ENCODE peak calls at places on chromosomes 11 and 22, in ten cellular contexts. J, D, F, M, P, X, W, O, T and I are unnamed samples.

GRCh38 chr22:32985899-32986772 is 72.0 kb downstream of the SYN3 start:
- DNase-seq in M (peak), J (peak), D (peak), X (peak), W (no peak), T (no peak), O (peak), F (peak), P (peak), I (peak)

GRCh38 chr11:44817207-44817944 is 90.6 kb downstream of the TSPAN18 start:
- DNase-seq in J (no peak), P (no peak), T (no peak), M (no peak), F (no peak), W (no peak), D (no peak), O (no peak), X (no peak), I (no peak)

GRCh38 chr11:9151631-9152030 is 60.2 kb upstream of the SCUBE2 start:
- DNase-seq in M (no peak), F (no peak), O (no peak), W (no peak), D (no peak), T (no peak), P (no peak), X (no peak), J (no peak), I (no peak)

GRCh38 chr11:122342089-122342749 is 226.2 kb upstream of the BLID start:
- DNase-seq in D (no peak), T (no peak), J (no peak), O (no peak), W (no peak), P (peak), M (no peak), X (no peak), F (no peak), I (no peak)

GRCh38 chr22:42962295-42963230 is 52.4 kb downstream of the PACSIN2 start:
- DNase-seq in M (peak), J (peak), F (no peak), T (no peak), D (no peak), P (peak), O (peak), W (no peak), X (no peak), I (no peak)

GRCh38 chr11:43278302-43278956 is 33.4 kb upstream of the API5 start:
- DNase-seq in X (no peak), O (no peak), F (no peak), M (no peak), J (no peak), T (peak), W (no peak), P (peak), D (no peak), I (no peak)

GRCh38 chr11:63767415-63768231 is 952 bp downstream of the ZFTA start:
- DNase-seq in T (no peak), M (no peak), J (no peak), O (peak), F (peak), X (peak), W (peak), D (peak), P (peak), I (peak)

GRCh38 chr11:41457216-41458014 is 2.0 kb downstream of the LRRC4C start:
- DNase-seq in M (no peak), D (no peak), P (no peak), F (no peak), T (no peak), J (no peak), X (no peak), O (no peak), W (no peak), I (no peak)

GRCh38 chr11:65189191-65189590 is 7.5 kb downstream of the CAPN1 start:
- DNase-seq in J (peak), X (peak), T (no peak), M (no peak), P (no peak), D (no peak), W (no peak), O (no peak), F (no peak), I (no peak)

GRCh38 chr11:79244175-79244804 is 196.5 kb downstream of the TENM4 start:
- DNase-seq in T (no peak), P (peak), O (no peak), X (no peak), F (no peak), W (no peak), J (no peak), D (peak), M (no peak), I (peak)
- TF ChIP-seq EP300 in T (no peak), P (peak), O (no peak), X (no peak), F (no peak), W (no peak), J (no peak), D (no peak), M (no peak), I (no peak)

GRCh38 chr11:110478410-110478809 is 48.7 kb downstream of the FDX1 start:
- DNase-seq in J (no peak), F (no peak), D (no peak), W (no peak), T (no peak), O (no peak), X (no peak), M (no peak), P (no peak), I (no peak)

GRCh38 chr11:110481523-110481922 is 51.8 kb downstream of the FDX1 start:
- DNase-seq in P (no peak), T (no peak), F (no peak), O (no peak), M (no peak), D (no peak), W (no peak), J (no peak), X (no peak), I (no peak)

GRCh38 chr11:110479070-110479444 is 49.3 kb downstream of the FDX1 start:
- DNase-seq in F (no peak), D (no peak), T (no peak), O (no peak), W (no peak), J (no peak), P (no peak), X (no peak), M (no peak), I (no peak)

GRCh38 chr11:110474578-110474977 is 44.8 kb downstream of the FDX1 start:
- DNase-seq in P (no peak), J (no peak), O (no peak), X (no peak), D (no peak), M (no peak), W (no peak), T (no peak), F (no peak), I (no peak)

DNA sequence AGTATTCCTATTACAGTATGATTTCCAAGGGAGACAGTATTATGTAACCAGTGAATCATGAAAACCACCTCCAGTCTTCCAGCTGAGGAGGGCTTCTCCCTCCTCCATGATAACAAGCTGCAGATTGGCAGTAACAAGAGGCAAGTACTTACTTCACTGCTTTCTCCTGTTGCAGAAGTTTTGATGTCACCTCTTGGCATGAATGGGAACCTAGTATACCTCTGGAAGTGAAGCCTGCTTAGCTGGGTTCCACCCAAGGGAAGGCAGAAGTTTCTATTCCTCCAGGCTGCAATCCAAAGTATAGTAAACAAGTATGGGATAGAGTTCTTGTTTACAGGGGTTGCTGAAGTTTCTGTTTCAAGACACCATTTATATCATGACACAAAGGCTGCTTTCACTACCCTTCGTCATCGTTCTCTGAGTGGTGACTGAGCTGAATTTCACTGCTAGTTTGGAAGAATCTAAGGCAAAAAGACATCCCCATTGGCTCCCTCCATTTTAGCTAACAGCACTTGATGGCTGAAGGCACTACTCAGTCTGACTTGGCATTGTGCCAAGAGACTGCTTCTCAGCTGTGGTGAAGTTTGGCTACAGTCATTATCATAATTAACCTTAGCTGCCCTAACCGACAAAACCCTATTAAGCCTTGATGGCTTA is 49.8 kb downstream of the FDX1 start:
- DNase-seq in D (peak), W (no peak), J (no peak), P (no peak), F (no peak), T (no peak), M (no peak), O (no peak), X (no peak), I (no peak)
- TF ChIP-seq EP300 in D (no peak), W (no peak), J (no peak), P (no peak), F (no peak), T (no peak), M (no peak), O (no peak), X (no peak), I (no peak)

GRCh38 chr11:19372381-19372780 is 131.6 kb upstream of the E2F8 start:
- DNase-seq in W (no peak), P (no peak), O (no peak), F (no peak), D (no peak), J (no peak), M (no peak), X (no peak), T (no peak), I (no peak)

GRCh38 chr11:19378814-19379213 is 138.1 kb upstream of the E2F8 start:
- DNase-seq in X (no peak), T (no peak), W (no peak), P (no peak), J (no peak), O (no peak), D (no peak), F (no peak), M (no peak), I (no peak)

GRCh38 chr11:19377855-19378254 is 137.1 kb upstream of the E2F8 start:
- DNase-seq in O (no peak), D (no peak), M (no peak), F (no peak), J (no peak), X (no peak), P (no peak), T (no peak), W (no peak), I (no peak)

GRCh38 chr11:19370100-19370861 is 129.5 kb upstream of the E2F8 start:
- DNase-seq in T (no peak), O (no peak), P (no peak), X (peak), J (no peak), D (peak), F (no peak), W (no peak), M (no peak), I (no peak)

DNA sequence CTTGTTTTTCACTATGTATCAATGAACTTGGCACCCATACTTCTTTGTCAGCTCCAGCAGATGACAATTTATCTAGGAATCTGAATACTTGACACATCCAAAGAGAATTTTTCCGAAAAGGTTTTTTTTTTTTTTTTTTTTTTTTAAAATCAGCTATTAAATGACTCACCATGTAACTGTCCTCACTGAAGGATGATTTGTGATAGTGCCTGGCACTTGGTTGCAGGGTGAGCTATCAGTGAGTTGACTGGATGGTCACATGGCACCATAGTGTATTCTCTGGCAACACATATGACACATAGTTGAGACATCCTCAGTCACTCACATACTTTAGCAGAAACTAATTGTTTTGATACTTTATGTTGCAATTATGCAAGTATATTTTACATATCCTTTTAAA is 133.4 kb upstream of the E2F8 start:
- DNase-seq in X (no peak), P (peak), D (no peak), O (no peak), F (no peak), W (no peak), T (no peak), M (no peak), J (no peak), I (no peak)
- TF ChIP-seq EP300 in X (no peak), P (no peak), D (no peak), O (no peak), F (no peak), W (no peak), T (no peak), M (no peak), J (no peak), I (no peak)

DNA sequence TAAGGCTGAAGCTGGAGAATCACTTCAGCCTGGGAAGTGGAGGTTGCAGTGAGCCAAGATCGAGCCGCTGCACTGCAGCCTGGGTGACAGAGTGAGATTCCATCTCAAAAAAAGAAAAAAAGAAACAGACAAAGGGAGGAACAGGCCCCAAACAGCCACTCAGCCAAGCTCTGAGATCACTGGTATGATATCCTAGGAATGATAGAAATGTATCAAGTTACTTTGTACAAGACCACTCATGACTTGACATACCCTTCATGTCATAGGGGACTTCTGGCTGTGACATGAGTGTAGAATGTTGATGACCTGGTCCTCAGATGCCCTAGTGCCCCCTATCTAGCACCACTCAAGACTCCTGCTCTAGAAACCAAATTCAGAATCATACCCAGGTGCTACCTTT is 216.5 kb downstream of the NAV2 start:
- DNase-seq in D (no peak), X (no peak), J (no peak), P (no peak), F (no peak), T (no peak), O (no peak), M (no peak), W (no peak), I (no peak)
- TF ChIP-seq EP300 in D (no peak), X (no peak), J (no peak), P (no peak), F (no peak), T (no peak), O (no peak), M (no peak), W (no peak), I (no peak)

DNA sequence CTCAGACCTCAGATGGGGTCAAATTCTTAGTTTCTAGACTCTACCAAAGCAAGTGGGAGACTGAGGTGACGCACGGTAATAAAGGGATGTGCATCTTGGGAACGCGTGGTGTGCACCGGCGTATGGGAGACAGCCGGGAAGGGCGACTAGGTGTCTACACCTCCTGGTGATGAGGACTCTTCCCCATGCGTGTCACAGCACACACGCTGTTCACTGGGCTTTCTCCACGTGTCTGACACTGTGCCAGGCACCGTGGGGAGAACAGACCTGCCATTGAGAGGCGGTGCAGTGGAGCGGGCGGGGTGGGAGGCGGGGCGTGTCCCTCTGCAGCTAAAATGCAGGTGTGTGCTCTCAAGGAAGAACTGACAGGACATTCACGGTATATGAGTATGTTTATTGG is 5.3 kb downstream of the FXYD6 start:
- DNase-seq in M (no peak), D (no peak), W (no peak), J (no peak), X (no peak), T (no peak), F (no peak), O (no peak), P (no peak), I (no peak)
- TF ChIP-seq EP300 in M (no peak), D (no peak), W (no peak), J (no peak), X (no peak), T (no peak), F (no peak), O (no peak), P (no peak), I (no peak)

GRCh38 chr22:23858484-23858815 is 775 bp downstream of the SLC2A11 start:
- DNase-seq in F (no peak), X (no peak), J (no peak), P (no peak), T (no peak), D (no peak), O (no peak), M (no peak), W (no peak), I (no peak)

GRCh38 chr22:23857606-23858483 is at the start of gene SLC2A11:
- DNase-seq in X (peak), F (peak), P (peak), W (peak), J (peak), O (peak), M (peak), D (peak), T (peak), I (peak)

GRCh38 chr22:23862103-23862502 is 4.4 kb downstream of the SLC2A11 start:
- DNase-seq in D (no peak), O (no peak), X (no peak), P (peak), J (no peak), T (no peak), M (no peak), W (no peak), F (no peak), I (no peak)

GRCh38 chr22:23859201-23859600 is 1.5 kb downstream of the SLC2A11 start:
- DNase-seq in W (no peak), J (no peak), X (no peak), M (no peak), P (no peak), F (no peak), T (no peak), O (no peak), D (no peak), I (peak)

DNA sequence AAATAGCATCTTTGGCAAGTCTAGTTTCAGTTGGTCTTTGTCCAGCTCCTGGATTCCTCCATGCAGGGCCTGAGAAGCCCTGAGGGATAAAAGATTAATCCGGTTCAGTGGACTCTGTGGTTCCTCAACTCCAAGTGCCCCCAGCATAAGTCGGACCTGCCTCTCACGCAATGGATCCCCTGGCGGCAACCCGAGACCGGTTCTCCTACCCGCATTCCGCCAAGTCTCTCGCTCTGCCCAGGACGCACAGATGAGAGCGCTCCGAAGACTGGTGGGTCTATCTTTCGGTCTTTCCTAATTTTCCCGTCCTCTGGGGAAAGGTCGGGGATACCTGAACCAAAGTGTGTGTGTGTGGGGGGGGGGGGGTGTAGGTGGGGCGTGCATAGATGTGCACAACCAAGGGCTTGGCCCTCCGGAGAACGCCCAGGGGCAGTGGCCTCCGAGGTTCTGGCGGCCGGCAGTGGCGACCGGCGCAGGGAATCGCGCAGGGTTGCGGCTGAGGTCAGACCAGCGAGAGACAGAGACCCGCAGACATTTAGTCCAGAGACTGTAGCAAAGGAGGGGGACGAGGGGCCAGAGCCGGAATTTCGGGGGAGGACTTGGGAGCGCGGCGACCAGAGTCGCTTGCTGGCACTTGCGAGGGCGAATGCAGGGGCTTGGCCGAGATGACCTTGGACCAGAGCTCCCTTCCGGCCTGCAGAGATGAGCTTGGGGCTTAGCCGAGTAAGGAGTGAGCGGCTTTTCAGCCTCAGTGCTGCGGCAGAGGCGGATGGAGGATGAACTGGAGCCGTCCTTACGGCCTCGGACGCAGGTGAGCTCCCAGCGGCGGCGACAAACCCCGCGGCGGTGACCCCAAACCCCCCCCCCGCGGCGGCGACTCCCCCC is 712 bp upstream of the SLC2A11 start:
- DNase-seq in M (no peak), X (peak), J (no peak), O (peak), P (no peak), D (no peak), T (no peak), W (peak), F (no peak), I (peak)
- TF ChIP-seq EP300 in M (no peak), X (no peak), J (no peak), O (no peak), P (no peak), D (no peak), T (no peak), W (no peak), F (no peak), I (no peak)